ENCODE peak calls at places on chromosomes 11 and 22, in five cellular contexts. N is HTR-8/SVneo, Z is nucleus accumbens, A is PC-3, F is NCI-H1105. Q is an unnamed sample.

GRCh38 chr22:24506802-24507438 is 11.8 kb downstream of the UPB1 start:
- DNase-seq in Z (no peak), A (peak), F (peak), N (no peak), Q (no peak)

GRCh38 chr11:36097219-36097650 is 153.4 kb downstream of the LDLRAD3 start:
- DNase-seq in N (no peak), A (peak), F (no peak), Z (no peak), Q (no peak)

GRCh38 chr11:123298488-123299447 is 103.7 kb upstream of the CLMP start:
- DNase-seq in N (no peak), F (no peak), Z (no peak), A (no peak), Q (no peak)

GRCh38 chr22:30860176-30861105 is 108.1 kb downstream of the MORC2 start:
- DNase-seq in N (no peak), F (no peak), A (no peak), Z (no peak), Q (no peak)

GRCh38 chr11:129694538-129694937 is 121.1 kb upstream of the TMEM45B start:
- DNase-seq in F (no peak), A (peak), Z (no peak), N (no peak), Q (no peak)

GRCh38 chr11:19244621-19245020 is 3.9 kb upstream of the E2F8 start:
- DNase-seq in N (no peak), A (peak), F (no peak), Z (no peak), Q (no peak)

GRCh38 chr22:25494774-25495173 is 69.7 kb upstream of the GRK3 start:
- DNase-seq in Z (no peak), F (no peak), N (no peak), A (no peak), Q (no peak)

GRCh38 chr22:38218661-38219331 is 17.0 kb downstream of the MAFF start:
- DNase-seq in A (peak), Z (no peak), F (no peak), N (peak), Q (no peak)

GRCh38 chr11:71079795-71080194 is 172.6 kb downstream of the SHANK2 start:
- DNase-seq in Z (no peak), A (no peak), F (no peak), N (no peak), Q (no peak)

GRCh38 chr11:68009391-68010000 is 631 bp upstream of the ALDH3B1 start:
- DNase-seq in N (no peak), A (peak), Z (no peak), F (no peak), Q (no peak)

GRCh38 chr22:28381427-28382167 is 298.0 kb downstream of the TTC28 start:
- DNase-seq in Z (no peak), A (peak), N (no peak), F (no peak), Q (no peak)

GRCh38 chr11:125494033-125494364 is 2.1 kb downstream of the FEZ1 start:
- DNase-seq in A (no peak), N (no peak), F (no peak), Z (no peak), Q (no peak)

GRCh38 chr22:26474687-26475086 is 8.9 kb downstream of the HPS4 start:
- DNase-seq in Z (no peak), F (no peak), N (no peak), A (peak), Q (no peak)

GRCh38 chr22:24289138-24289537 is 18.5 kb downstream of the SPECC1L start:
- DNase-seq in N (peak), Z (no peak), F (no peak), A (peak), Q (no peak)

GRCh38 chr11:65598258-65598699 is 2.7 kb upstream of the KCNK7 start:
- DNase-seq in F (no peak), N (no peak), Z (no peak), A (no peak), Q (no peak)

GRCh38 chr11:64186205-64187165 is 514 bp downstream of the STIP1 start:
- DNase-seq in Z (no peak), A (no peak), F (no peak), N (no peak), Q (no peak)

GRCh38 chr22:24601217-24602104 is 1.5 kb upstream of the GGT1 start:
- DNase-seq in Z (no peak), A (no peak), F (no peak), N (no peak), Q (no peak)

GRCh38 chr11:35622070-35622469 is 3.8 kb downstream of the FJX1 start:
- DNase-seq in Z (no peak), N (peak), A (peak), F (no peak), Q (no peak)

GRCh38 chr22:29773233-29773632 is 6.1 kb downstream of the UQCR10 start:
- DNase-seq in Z (no peak), N (peak), A (peak), F (no peak), Q (no peak)

GRCh38 chr11:56783448-56784041 is 35.0 kb upstream of the OR9G4 start:
- DNase-seq in Z (no peak), A (peak), N (peak), F (peak), Q (peak)

GRCh38 chr11:12735262-12735661 is 61.0 kb downstream of the TEAD1 start:
- DNase-seq in F (no peak), Z (no peak), N (no peak), A (no peak), Q (no peak)

GRCh38 chr11:1770061-1770460 is 6.3 kb upstream of the CTSD start:
- DNase-seq in F (no peak), A (no peak), N (no peak), Z (no peak), Q (no peak)

GRCh38 chr11:72737341-72737740 is 14.9 kb downstream of the ARAP1 start:
- DNase-seq in F (no peak), N (no peak), Z (no peak), A (no peak), Q (no peak)

GRCh38 chr22:17845790-17846189 is 71.5 kb upstream of the BID start:
- DNase-seq in F (no peak), Z (no peak), N (no peak), A (no peak), Q (no peak)

GRCh38 chr11:120875986-120876385 is 147.9 kb upstream of the TBCEL start:
- DNase-seq in Z (no peak), A (no peak), N (no peak), F (no peak), Q (no peak)

GRCh38 chr22:24169439-24170058 is 11.7 kb upstream of the SUSD2 start:
- DNase-seq in F (no peak), N (no peak), A (no peak), Z (no peak), Q (no peak)

GRCh38 chr22:48758905-48759875 is 1068.5 kb downstream of the BRD1 start:
- DNase-seq in N (no peak), F (no peak), A (no peak), Z (no peak), Q (no peak)

GRCh38 chr11:119727523-119728081 is 1.4 kb downstream of the NECTIN1 start:
- DNase-seq in Z (no peak), N (no peak), A (peak), F (peak), Q (no peak)

GRCh38 chr11:56183459-56183858 is 7.0 kb downstream of the OR5J2 start:
- DNase-seq in A (no peak), F (no peak), N (no peak), Z (no peak), Q (no peak)

GRCh38 chr11:19743622-19744021 is 31.0 kb downstream of the NAV2 start:
- DNase-seq in F (no peak), Z (no peak), A (no peak), N (no peak), Q (no peak)

GRCh38 chr22:36439481-36440271 is 41.8 kb downstream of the TXN2 start:
- DNase-seq in A (peak), Z (no peak), N (peak), F (no peak), Q (no peak)

Q was measured in Panc1.